ENCODE peak calls at places on chromosome 9, in nine cellular contexts. One of them, this sample, is unnamed.

GRCh38 chr9:90515550-90515949 is 127.1 kb downstream of the DIRAS2 start:
- DNase-seq in Karpas-422: no peak
- DNase-seq in OCI-LY7: no peak
- DNase-seq in stomach: no peak
- DNase-seq in tibial nerve: no peak
- DNase-seq in mesendoderm: no peak
- DNase-seq in AG09309: no peak
- DNase-seq in brain microvascular endothelial cell: no peak
- DNase-seq in A549: no peak
- DNase-seq in this sample: no peak

GRCh38 chr9:34591091-34591910 is 1.8 kb upstream of the CNTFR start:
- DNase-seq in OCI-LY7: peak
- DNase-seq in brain microvascular endothelial cell: peak
- DNase-seq in mesendoderm: peak
- DNase-seq in Karpas-422: peak
- DNase-seq in stomach: peak
- DNase-seq in A549: peak
- DNase-seq in AG09309: no peak
- DNase-seq in tibial nerve: peak
- DNase-seq in this sample: peak

GRCh38 chr9:71671289-71671688 is 97.0 kb downstream of the CEMIP2 start:
- DNase-seq in A549: no peak
- DNase-seq in stomach: no peak
- DNase-seq in Karpas-422: no peak
- DNase-seq in OCI-LY7: no peak
- DNase-seq in AG09309: no peak
- DNase-seq in mesendoderm: no peak
- DNase-seq in tibial nerve: no peak
- DNase-seq in brain microvascular endothelial cell: no peak
- DNase-seq in this sample: no peak

GRCh38 chr9:105637787-105638395 is 24.4 kb upstream of the TAL2 start:
- DNase-seq in OCI-LY7: peak
- DNase-seq in Karpas-422: peak
- DNase-seq in tibial nerve: no peak
- DNase-seq in mesendoderm: peak
- DNase-seq in AG09309: no peak
- DNase-seq in brain microvascular endothelial cell: no peak
- DNase-seq in A549: no peak
- DNase-seq in stomach: no peak
- DNase-seq in this sample: peak

GRCh38 chr9:114097613-114098020 is 1.5 kb downstream of the KIF12 start:
- DNase-seq in A549: no peak
- DNase-seq in tibial nerve: no peak
- DNase-seq in stomach: peak
- DNase-seq in Karpas-422: no peak
- DNase-seq in AG09309: no peak
- DNase-seq in mesendoderm: no peak
- DNase-seq in brain microvascular endothelial cell: no peak
- DNase-seq in OCI-LY7: no peak
- DNase-seq in this sample: peak

GRCh38 chr9:134545213-134546211 is 96.1 kb upstream of the COL5A1 start:
- DNase-seq in AG09309: peak
- DNase-seq in brain microvascular endothelial cell: peak
- DNase-seq in Karpas-422: no peak
- DNase-seq in OCI-LY7: no peak
- DNase-seq in A549: no peak
- DNase-seq in mesendoderm: no peak
- DNase-seq in stomach: no peak
- DNase-seq in tibial nerve: no peak
- DNase-seq in this sample: peak

GRCh38 chr9:89533396-89534187 is 35.7 kb upstream of the SEMA4D start:
- DNase-seq in tibial nerve: no peak
- DNase-seq in A549: no peak
- DNase-seq in AG09309: no peak
- DNase-seq in Karpas-422: no peak
- DNase-seq in OCI-LY7: no peak
- DNase-seq in stomach: no peak
- DNase-seq in mesendoderm: peak
- DNase-seq in brain microvascular endothelial cell: no peak
- DNase-seq in this sample: no peak

GRCh38 chr9:70614786-70615565 is 200.5 kb upstream of the KLF9 start:
- DNase-seq in mesendoderm: no peak
- DNase-seq in Karpas-422: peak
- DNase-seq in brain microvascular endothelial cell: no peak
- DNase-seq in OCI-LY7: no peak
- DNase-seq in A549: no peak
- DNase-seq in stomach: no peak
- DNase-seq in tibial nerve: no peak
- DNase-seq in AG09309: no peak
- DNase-seq in this sample: no peak

GRCh38 chr9:80648336-80648735 is 1041.0 kb downstream of the TLE1 start:
- DNase-seq in AG09309: no peak
- DNase-seq in A549: no peak
- DNase-seq in stomach: no peak
- DNase-seq in Karpas-422: no peak
- DNase-seq in mesendoderm: peak
- DNase-seq in tibial nerve: no peak
- DNase-seq in brain microvascular endothelial cell: peak
- DNase-seq in OCI-LY7: no peak
- DNase-seq in this sample: peak

GRCh38 chr9:123586140-123586735 is 230.2 kb downstream of the CRB2 start:
- DNase-seq in tibial nerve: no peak
- DNase-seq in AG09309: no peak
- DNase-seq in OCI-LY7: no peak
- DNase-seq in mesendoderm: no peak
- DNase-seq in brain microvascular endothelial cell: no peak
- DNase-seq in Karpas-422: no peak
- DNase-seq in stomach: no peak
- DNase-seq in A549: no peak
- DNase-seq in this sample: no peak

GRCh38 chr9:81479573-81479972 is 209.8 kb downstream of the TLE1 start:
- DNase-seq in stomach: no peak
- DNase-seq in tibial nerve: no peak
- DNase-seq in OCI-LY7: no peak
- DNase-seq in AG09309: no peak
- DNase-seq in mesendoderm: no peak
- DNase-seq in Karpas-422: no peak
- DNase-seq in A549: no peak
- DNase-seq in brain microvascular endothelial cell: no peak
- DNase-seq in this sample: no peak

GRCh38 chr9:97636903-97637302 is 3.3 kb downstream of the NCBP1 start:
- DNase-seq in mesendoderm: peak
- DNase-seq in AG09309: no peak
- DNase-seq in brain microvascular endothelial cell: no peak
- DNase-seq in OCI-LY7: no peak
- DNase-seq in Karpas-422: no peak
- DNase-seq in stomach: no peak
- DNase-seq in A549: no peak
- DNase-seq in tibial nerve: no peak
- DNase-seq in this sample: no peak

GRCh38 chr9:97635026-97635425 is 1.4 kb downstream of the NCBP1 start:
- DNase-seq in OCI-LY7: no peak
- DNase-seq in stomach: no peak
- DNase-seq in AG09309: no peak
- DNase-seq in Karpas-422: no peak
- DNase-seq in A549: no peak
- DNase-seq in brain microvascular endothelial cell: no peak
- DNase-seq in mesendoderm: no peak
- DNase-seq in tibial nerve: no peak
- DNase-seq in this sample: no peak

GRCh38 chr9:97640290-97640689 is 6.7 kb downstream of the NCBP1 start:
- DNase-seq in tibial nerve: no peak
- DNase-seq in stomach: no peak
- DNase-seq in AG09309: no peak
- DNase-seq in mesendoderm: no peak
- DNase-seq in A549: no peak
- DNase-seq in Karpas-422: no peak
- DNase-seq in brain microvascular endothelial cell: peak
- DNase-seq in OCI-LY7: no peak
- DNase-seq in this sample: no peak

GRCh38 chr9:97633859-97634485 is 351 bp downstream of the NCBP1 start:
- DNase-seq in mesendoderm: no peak
- DNase-seq in AG09309: no peak
- DNase-seq in A549: peak
- DNase-seq in brain microvascular endothelial cell: no peak
- DNase-seq in OCI-LY7: peak
- DNase-seq in Karpas-422: peak
- DNase-seq in tibial nerve: no peak
- DNase-seq in stomach: no peak
- DNase-seq in this sample: no peak

DNA sequence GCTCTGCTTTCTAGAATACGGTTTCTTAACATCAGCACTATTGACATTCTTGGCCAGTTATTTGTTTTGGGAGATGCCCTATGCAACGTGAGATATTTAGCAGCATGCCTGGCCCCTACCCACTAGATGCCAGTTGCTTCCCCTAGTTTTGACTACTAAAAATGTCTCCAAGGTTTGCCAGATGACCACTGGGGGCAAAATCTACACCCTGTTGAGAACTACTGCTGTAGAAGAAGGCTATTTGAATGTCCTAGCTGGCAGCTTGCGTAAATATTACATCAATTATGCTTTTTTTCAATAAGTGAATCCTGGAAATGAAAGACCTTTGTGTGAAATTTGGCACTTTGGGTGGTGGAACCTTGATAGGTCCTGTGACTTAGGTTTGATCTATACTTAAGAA is 5.0 kb downstream of the NCBP1 start:
- DNase-seq in tibial nerve: no peak
- DNase-seq in brain microvascular endothelial cell: no peak
- DNase-seq in A549: peak
- DNase-seq in OCI-LY7: peak
- DNase-seq in AG09309: no peak
- DNase-seq in mesendoderm: peak
- DNase-seq in Karpas-422: no peak
- DNase-seq in stomach: no peak
- DNase-seq in this sample: peak
- H3K4me3 ChIP-seq in tibial nerve: no peak
- H3K4me3 ChIP-seq in brain microvascular endothelial cell: no peak
- H3K4me3 ChIP-seq in A549: no peak
- H3K4me3 ChIP-seq in OCI-LY7: no peak
- H3K4me3 ChIP-seq in AG09309: no peak
- H3K4me3 ChIP-seq in mesendoderm: no peak
- H3K4me3 ChIP-seq in Karpas-422: no peak
- H3K4me3 ChIP-seq in stomach: no peak
- H3K4me3 ChIP-seq in this sample: no peak

DNA sequence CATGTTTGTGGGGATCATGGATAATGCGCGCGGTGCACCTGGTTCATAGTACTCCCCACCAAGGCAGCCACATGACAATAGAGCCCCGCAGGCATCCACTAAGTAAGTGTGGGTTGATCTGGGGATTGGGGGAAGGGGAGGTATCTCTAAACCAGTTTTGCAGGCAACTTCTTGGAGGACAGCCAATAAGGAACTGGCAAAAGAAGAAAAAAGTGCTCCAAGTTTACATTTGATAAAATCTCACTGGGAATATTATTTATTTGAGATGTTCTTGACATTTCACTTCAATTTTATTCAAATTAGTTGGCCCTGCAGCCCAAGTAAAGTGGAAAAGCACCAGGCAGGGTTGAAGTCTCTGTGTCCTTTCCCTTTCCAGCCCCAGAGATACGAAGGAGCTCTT is 8.5 kb downstream of the FBP1 start:
- DNase-seq in Karpas-422: no peak
- DNase-seq in OCI-LY7: no peak
- DNase-seq in AG09309: no peak
- DNase-seq in stomach: peak
- DNase-seq in mesendoderm: no peak
- DNase-seq in brain microvascular endothelial cell: no peak
- DNase-seq in tibial nerve: no peak
- DNase-seq in A549: no peak
- DNase-seq in this sample: no peak
- H3K4me3 ChIP-seq in Karpas-422: no peak
- H3K4me3 ChIP-seq in OCI-LY7: no peak
- H3K4me3 ChIP-seq in AG09309: no peak
- H3K4me3 ChIP-seq in stomach: no peak
- H3K4me3 ChIP-seq in mesendoderm: no peak
- H3K4me3 ChIP-seq in brain microvascular endothelial cell: no peak
- H3K4me3 ChIP-seq in tibial nerve: no peak
- H3K4me3 ChIP-seq in A549: no peak
- H3K4me3 ChIP-seq in this sample: no peak

DNA sequence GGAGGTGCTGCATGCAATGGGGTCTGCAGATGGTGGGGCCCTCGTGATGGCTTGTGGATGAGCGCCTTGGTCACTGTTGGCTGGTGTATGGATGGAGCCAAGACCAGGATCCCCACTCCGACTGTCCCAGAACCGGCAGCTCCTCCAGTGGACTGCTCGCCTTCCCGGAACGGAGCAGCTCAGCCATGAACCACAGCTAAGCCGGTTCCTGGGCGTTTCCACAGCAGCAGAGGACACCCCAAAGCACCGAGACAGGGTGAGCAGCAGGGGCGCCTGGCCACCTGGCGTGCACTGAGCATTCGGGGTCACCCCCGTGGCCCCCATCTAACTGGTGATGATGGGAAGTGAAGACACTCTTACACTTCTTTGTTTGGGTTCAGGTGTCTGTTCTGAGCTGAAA is 26.1 kb downstream of the CCDC187 start:
- DNase-seq in tibial nerve: no peak
- DNase-seq in AG09309: no peak
- DNase-seq in A549: no peak
- DNase-seq in Karpas-422: no peak
- DNase-seq in mesendoderm: no peak
- DNase-seq in brain microvascular endothelial cell: no peak
- DNase-seq in OCI-LY7: no peak
- DNase-seq in stomach: no peak
- DNase-seq in this sample: no peak
- H3K4me3 ChIP-seq in tibial nerve: no peak
- H3K4me3 ChIP-seq in AG09309: no peak
- H3K4me3 ChIP-seq in A549: no peak
- H3K4me3 ChIP-seq in Karpas-422: no peak
- H3K4me3 ChIP-seq in mesendoderm: no peak
- H3K4me3 ChIP-seq in brain microvascular endothelial cell: no peak
- H3K4me3 ChIP-seq in OCI-LY7: no peak
- H3K4me3 ChIP-seq in stomach: no peak
- H3K4me3 ChIP-seq in this sample: no peak

GRCh38 chr9:132404228-132404881 is 2.3 kb downstream of the TTF1 start:
- DNase-seq in OCI-LY7: peak
- DNase-seq in tibial nerve: no peak
- DNase-seq in AG09309: no peak
- DNase-seq in Karpas-422: no peak
- DNase-seq in mesendoderm: no peak
- DNase-seq in stomach: no peak
- DNase-seq in brain microvascular endothelial cell: no peak
- DNase-seq in A549: no peak
- DNase-seq in this sample: peak

GRCh38 chr9:132409828-132410528 is at the start of gene CFAP77:
- DNase-seq in Karpas-422: peak
- DNase-seq in OCI-LY7: peak
- DNase-seq in stomach: peak
- DNase-seq in mesendoderm: peak
- DNase-seq in tibial nerve: no peak
- DNase-seq in AG09309: no peak
- DNase-seq in A549: peak
- DNase-seq in brain microvascular endothelial cell: peak
- DNase-seq in this sample: peak

GRCh38 chr9:132408521-132408920 is 1.5 kb upstream of the CFAP77 start:
- DNase-seq in stomach: no peak
- DNase-seq in AG09309: no peak
- DNase-seq in OCI-LY7: no peak
- DNase-seq in mesendoderm: no peak
- DNase-seq in A549: no peak
- DNase-seq in tibial nerve: no peak
- DNase-seq in brain microvascular endothelial cell: no peak
- DNase-seq in Karpas-422: no peak
- DNase-seq in this sample: no peak

GRCh38 chr9:132406554-132407122 is at the start of gene TTF1:
- DNase-seq in Karpas-422: peak
- DNase-seq in AG09309: peak
- DNase-seq in stomach: peak
- DNase-seq in OCI-LY7: peak
- DNase-seq in tibial nerve: peak
- DNase-seq in mesendoderm: peak
- DNase-seq in A549: peak
- DNase-seq in brain microvascular endothelial cell: peak
- DNase-seq in this sample: peak

GRCh38 chr9:132407196-132407595 is 556 bp upstream of the TTF1 start:
- DNase-seq in OCI-LY7: no peak
- DNase-seq in Karpas-422: no peak
- DNase-seq in stomach: no peak
- DNase-seq in mesendoderm: peak
- DNase-seq in AG09309: no peak
- DNase-seq in brain microvascular endothelial cell: no peak
- DNase-seq in tibial nerve: no peak
- DNase-seq in A549: no peak
- DNase-seq in this sample: no peak
- H3K4me3 ChIP-seq in OCI-LY7: peak
- H3K4me3 ChIP-seq in Karpas-422: peak
- H3K4me3 ChIP-seq in stomach: peak
- H3K4me3 ChIP-seq in mesendoderm: no peak
- H3K4me3 ChIP-seq in AG09309: peak
- H3K4me3 ChIP-seq in brain microvascular endothelial cell: no peak
- H3K4me3 ChIP-seq in tibial nerve: peak
- H3K4me3 ChIP-seq in A549: peak
- H3K4me3 ChIP-seq in this sample: no peak